ENCODE peak calls at places on chromosomes 16 and 17, in five cellular contexts. W is RWPE1; J is left ventricle myocardium inferior; O is CD8-positive, alpha-beta T cell; H is transverse colon. M is an unnamed sample.

GRCh38 chr17:6045621-6046357 is 24.4 kb upstream of the WSCD1 start:
- DNase-seq in W (no peak), J (no peak), O (no peak), H (no peak), M (peak; percentile 9)

GRCh38 chr16:15948532-15949209 is 745 bp upstream of the ABCC1 start:
- DNase-seq in W (no peak), J (no peak), O (no peak), H (peak; percentile 47), M (no peak)

GRCh38 chr17:51184124-51184523 is 17.9 kb downstream of the NME2 start:
- DNase-seq in W (no peak), J (no peak), O (no peak), H (no peak), M (no peak)

GRCh38 chr17:59753522-59754467 is 46.3 kb downstream of the VMP1 start:
- DNase-seq in W (peak; percentile 83), J (no peak), O (peak; percentile 15), H (no peak), M (peak; percentile 86)

GRCh38 chr17:142876-143784 is 5.8 kb downstream of the SCGB1C2 start:
- DNase-seq in W (no peak), J (no peak), O (no peak), H (no peak), M (no peak)

GRCh38 chr17:8175795-8176196 is 384 bp downstream of the TMEM107 start:
- DNase-seq in W (no peak), J (no peak), O (no peak), H (peak; percentile 41), M (no peak)

GRCh38 chr16:14608604-14609003 is 21.5 kb downstream of the PARN start:
- DNase-seq in W (no peak), J (no peak), O (no peak), H (no peak), M (no peak)

GRCh38 chr17:20935740-20936139 is 107.1 kb downstream of the USP22 start:
- DNase-seq in W (peak; percentile 60), J (no peak), O (no peak), H (no peak), M (peak; percentile 89)

GRCh38 chr17:80513892-80514291 is 30.7 kb upstream of the RPTOR start:
- DNase-seq in W (no peak), J (no peak), O (no peak), H (no peak), M (no peak)

GRCh38 chr16:57541754-57542435 is 548 bp upstream of the ADGRG5 start:
- DNase-seq in W (no peak), J (no peak), O (no peak), H (no peak), M (no peak)

GRCh38 chr17:75570772-75571171 is 16.8 kb upstream of the MYO15B start:
- DNase-seq in W (no peak), J (no peak), O (no peak), H (no peak), M (no peak)

GRCh38 chr16:55668337-55669281 is 12.8 kb downstream of the SLC6A2 start:
- DNase-seq in W (peak; percentile 73), J (no peak), O (no peak), H (no peak), M (peak; percentile 72)

GRCh38 chr16:25158401-25158800 is 46.9 kb downstream of the LCMT1 start:
- DNase-seq in W (no peak), J (no peak), O (no peak), H (no peak), M (no peak)

GRCh38 chr16:84608281-84608680 is 9.6 kb downstream of the COTL1 start:
- DNase-seq in W (no peak), J (no peak), O (peak; percentile 48), H (no peak), M (no peak)

GRCh38 chr17:72139213-72139612 is 18.4 kb downstream of the SOX9 start:
- DNase-seq in W (no peak), J (no peak), O (no peak), H (no peak), M (peak; percentile 65)

GRCh38 chr17:32150358-32150757 is 8.1 kb downstream of the RHOT1 start:
- DNase-seq in W (no peak), J (no peak), O (no peak), H (no peak), M (no peak)

GRCh38 chr17:48732688-48733629 is 4.4 kb upstream of the HOXB13 start:
- DNase-seq in W (no peak), J (no peak), O (no peak), H (no peak), M (no peak)

GRCh38 chr17:2266045-2266864 is 37.3 kb downstream of the SMG6 start:
- DNase-seq in W (no peak), J (no peak), O (peak; percentile 76), H (peak; percentile 66), M (no peak)

GRCh38 chr17:61662771-61663170 is 71.8 kb upstream of the NACA2 start:
- DNase-seq in W (no peak), J (no peak), O (no peak), H (no peak), M (no peak)

GRCh38 chr16:9124444-9124843 is 33.0 kb downstream of the HAPSTR1 start:
- DNase-seq in W (no peak), J (no peak), O (no peak), H (no peak), M (no peak)

GRCh38 chr17:76014925-76015261 is 12.2 kb downstream of the EVPL start:
- DNase-seq in W (no peak), J (no peak), O (no peak), H (no peak), M (no peak)

GRCh38 chr17:63150994-63151464 is 185.0 kb downstream of the TANC2 start:
- DNase-seq in W (no peak), J (no peak), O (no peak), H (no peak), M (no peak)

GRCh38 chr17:82900741-82901140 is 60.9 kb upstream of the ZNF750 start:
- DNase-seq in W (no peak), J (no peak), O (no peak), H (no peak), M (no peak)

GRCh38 chr17:34852614-34853013 is 108.6 kb downstream of the CCT6B start:
- DNase-seq in W (no peak), J (no peak), O (no peak), H (no peak), M (no peak)
- TF ChIP-seq CTCF in W (no peak), J (no peak), O (no peak), H (no peak), M (no peak)

DNA sequence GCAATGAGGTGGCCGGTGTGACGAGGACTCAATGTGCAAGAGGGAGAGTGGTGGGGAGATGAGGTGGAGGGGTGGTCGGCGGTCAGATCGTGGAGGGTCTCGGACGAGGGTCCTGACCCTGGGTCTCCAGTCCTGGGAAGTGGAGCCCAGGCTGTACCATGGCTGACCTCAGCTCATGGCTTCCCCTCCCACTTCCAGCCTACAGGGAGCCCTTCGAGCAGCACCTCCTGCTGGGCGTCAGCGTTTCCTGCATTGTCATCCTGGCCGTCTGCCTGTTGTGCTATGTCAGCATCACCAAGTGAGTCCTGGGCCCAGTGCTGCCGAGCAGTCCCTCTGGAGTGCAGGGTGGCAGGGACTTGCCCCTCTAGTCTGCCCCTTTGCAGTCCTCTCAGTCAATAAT is 41.8 kb downstream of the IL4R start:
- DNase-seq in W (no peak), J (peak; percentile 43), O (peak; percentile 53), H (peak; percentile 50), M (peak; percentile 52)
- TF ChIP-seq CTCF in W (no peak), J (peak; percentile 44), O (peak; percentile 22), H (peak; percentile 39), M (peak; percentile 24)

DNA sequence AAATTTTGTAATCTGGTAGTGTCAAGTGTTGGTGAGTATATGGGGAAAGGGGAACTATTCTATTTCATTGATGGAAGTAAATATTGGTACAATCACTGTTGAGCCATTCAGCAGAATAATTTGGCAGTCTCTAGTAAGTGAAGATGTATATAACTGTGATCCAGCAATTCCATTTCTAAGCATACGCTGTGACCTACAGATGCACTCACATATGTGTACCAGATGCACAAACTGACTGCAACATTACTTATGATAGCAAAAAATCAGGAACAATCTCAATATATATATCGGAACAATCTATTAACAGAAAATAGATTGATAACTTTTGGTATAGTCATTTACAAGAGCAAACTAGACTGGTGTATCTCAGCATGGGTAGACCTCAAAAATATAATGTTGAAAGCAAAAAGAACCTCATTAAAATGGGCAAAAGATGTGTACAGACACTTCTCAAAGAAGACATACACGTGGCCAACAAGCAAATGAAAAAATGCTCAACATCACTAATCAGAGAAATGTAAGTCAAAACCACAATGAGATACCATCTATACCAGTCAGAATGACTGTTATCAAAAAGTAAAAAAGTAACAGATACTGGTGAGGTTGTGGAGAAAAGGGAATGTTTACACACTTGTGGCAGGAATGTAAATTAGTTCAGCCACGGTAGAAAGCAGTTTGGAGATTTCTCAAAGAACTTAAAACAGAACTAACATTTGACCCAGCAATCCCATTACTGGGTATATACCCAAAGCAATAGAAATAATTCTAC is 20.8 kb downstream of the ADAP2 start:
- DNase-seq in W (no peak), J (no peak), O (no peak), H (no peak), M (no peak)
- TF ChIP-seq CTCF in W (no peak), J (no peak), O (no peak), H (no peak), M (no peak)

GRCh38 chr16:23874613-23875294 is 39.0 kb downstream of the PRKCB start:
- DNase-seq in W (peak; percentile 9), J (no peak), O (no peak), H (no peak), M (peak; percentile 31)

GRCh38 chr16:23876256-23876896 is 40.6 kb downstream of the PRKCB start:
- DNase-seq in W (no peak), J (no peak), O (no peak), H (no peak), M (no peak)

GRCh38 chr16:23879735-23880373 is 44.1 kb downstream of the PRKCB start:
- DNase-seq in W (no peak), J (no peak), O (no peak), H (no peak), M (no peak)

GRCh38 chr16:23871924-23872323 is 36.1 kb downstream of the PRKCB start:
- DNase-seq in W (no peak), J (no peak), O (no peak), H (no peak), M (no peak)

DNA sequence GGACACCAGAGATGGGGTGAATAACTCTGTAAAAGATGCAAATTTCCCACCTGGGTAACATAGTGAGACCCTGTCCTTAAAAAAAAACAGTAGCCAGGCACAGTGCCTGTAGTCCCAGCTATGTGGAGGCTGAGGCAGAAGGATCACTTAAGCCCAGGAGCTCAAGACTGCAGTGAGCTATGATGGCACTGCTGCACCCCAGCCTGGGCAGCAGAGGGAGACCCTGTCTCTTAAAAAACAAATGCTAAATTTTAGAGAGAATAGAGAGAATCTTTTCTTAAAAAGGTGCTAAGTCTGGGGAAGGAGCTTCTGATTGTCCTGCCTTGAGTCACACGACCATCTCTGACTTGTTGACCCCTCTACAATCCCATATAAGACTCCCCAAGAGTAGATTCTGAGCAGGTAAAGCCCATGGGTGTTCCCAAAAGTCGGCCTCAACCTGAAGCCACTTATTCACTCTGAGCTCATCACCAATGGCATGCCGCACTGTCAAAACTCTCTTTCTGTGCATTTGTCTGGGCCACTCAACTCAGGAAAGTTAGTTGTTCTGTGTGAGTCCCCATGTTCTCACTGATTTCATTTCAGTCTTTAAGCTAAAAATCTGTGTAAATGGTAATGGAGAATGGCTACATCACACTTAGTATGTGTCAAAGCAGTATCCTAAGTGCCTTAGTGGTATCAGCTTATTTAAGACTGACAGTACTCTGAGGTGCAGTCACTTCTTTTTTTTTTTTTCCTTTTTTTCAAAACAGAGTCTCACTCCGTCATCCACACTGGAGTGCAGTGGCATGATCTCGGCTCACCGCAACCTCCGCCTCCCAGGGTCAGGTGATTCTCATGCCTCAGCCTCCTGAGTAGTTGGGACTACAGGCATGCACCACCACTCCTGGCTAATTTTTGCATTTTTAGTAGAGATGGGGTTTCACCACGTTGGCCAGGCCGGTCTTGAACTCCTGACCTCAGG is 41.6 kb downstream of the PRKCB start:
- DNase-seq in W (no peak), J (no peak), O (peak; percentile 27), H (no peak), M (no peak)
- TF ChIP-seq CTCF in W (no peak), J (no peak), O (peak; percentile 40), H (no peak), M (no peak)